ENCODE peak calls at places on chromosomes 5 and 9, in six cellular contexts. O is body of pancreas; E is mesothelial cell of epicardium; J is stimulated activated CD8-positive, alpha-beta memory T cell treated with anti-CD3 and anti-CD28 coated beads, Interleukin-7, amount 100 ng/mL, for 24 hours; Y is H7; R is HEK293T. G is an unnamed sample.

GRCh38 chr9:131116281-131117101 is 8.9 kb upstream of the NUP214 start:
- DNase-seq in O (no peak), E (no peak), J (no peak), Y (peak; percentile 20), R (no peak), G (no peak)

GRCh38 chr5:95901676-95902646 is 59.7 kb downstream of the ELL2 start:
- DNase-seq in O (no peak), E (no peak), J (no peak), Y (no peak), R (no peak), G (no peak)

GRCh38 chr5:103587185-103587748 is 24.7 kb upstream of the NUDT12 start:
- DNase-seq in O (no peak), E (no peak), J (no peak), Y (peak; percentile 6), R (no peak), G (no peak)

GRCh38 chr5:125450803-125451202 is 704.4 kb upstream of the ZNF608 start:
- DNase-seq in O (no peak), E (no peak), J (no peak), Y (no peak), R (no peak), G (no peak)

GRCh38 chr9:92954078-92954861 is 6.9 kb downstream of the FGD3 start:
- DNase-seq in O (peak; percentile 49), E (no peak), J (peak; percentile 55), Y (no peak), R (no peak), G (no peak)

GRCh38 chr9:16341176-16341575 is 529.3 kb downstream of the BNC2 start:
- DNase-seq in O (no peak), E (no peak), J (no peak), Y (no peak), R (no peak), G (no peak)

GRCh38 chr9:37575921-37576721 is at the start of gene FBXO10:
- DNase-seq in O (peak; percentile 74), E (peak; percentile 60), J (no peak), Y (peak; percentile 90), R (peak; percentile 77), G (peak; percentile 38)

GRCh38 chr5:112159435-112159834 is 259.6 kb downstream of the EPB41L4A start:
- DNase-seq in O (peak; percentile 22), E (no peak), J (no peak), Y (no peak), R (no peak), G (no peak)

GRCh38 chr5:139368613-139369012 is 14.5 kb downstream of the SLC23A1 start:
- DNase-seq in O (no peak), E (no peak), J (no peak), Y (no peak), R (no peak), G (no peak)

GRCh38 chr5:158838788-158839187 is 260.9 kb downstream of the EBF1 start:
- DNase-seq in O (no peak), E (no peak), J (no peak), Y (peak; percentile 34), R (no peak), G (no peak)

GRCh38 chr5:179127136-179128040 is 67.2 kb downstream of the ZNF354C start:
- DNase-seq in O (no peak), E (no peak), J (no peak), Y (no peak), R (no peak), G (no peak)

GRCh38 chr5:135399838-135400542 is 959 bp upstream of the MACROH2A1 start:
- DNase-seq in O (no peak), E (no peak), J (no peak), Y (peak; percentile 74), R (no peak), G (no peak)

GRCh38 chr9:81183763-81184162 is 505.6 kb downstream of the TLE1 start:
- DNase-seq in O (no peak), E (no peak), J (no peak), Y (no peak), R (no peak), G (no peak)

GRCh38 chr5:4879693-4880303 is 260.3 kb upstream of the ADAMTS16 start:
- DNase-seq in O (peak; percentile 82), E (no peak), J (peak; percentile 14), Y (peak; percentile 89), R (peak; percentile 68), G (peak; percentile 82)

GRCh38 chr5:124057161-124057814 is 545.3 kb downstream of the CSNK1G3 start:
- DNase-seq in O (peak; percentile 85), E (no peak), J (no peak), Y (no peak), R (peak; percentile 16), G (no peak)

GRCh38 chr9:89178162-89179120 is at the start of gene SHC3:
- DNase-seq in O (no peak), E (no peak), J (no peak), Y (peak; percentile 81), R (no peak), G (no peak)

GRCh38 chr9:137041134-137041533 is 4.8 kb downstream of the NPDC1 start:
- DNase-seq in O (no peak), E (no peak), J (no peak), Y (no peak), R (no peak), G (no peak)

GRCh38 chr5:135246605-135246922 is 152.5 kb downstream of the MACROH2A1 start:
- DNase-seq in O (no peak), E (no peak), J (no peak), Y (no peak), R (no peak), G (no peak)

GRCh38 chr9:13817754-13818278 is 496.1 kb downstream of the NFIB start:
- DNase-seq in O (no peak), E (no peak), J (no peak), Y (no peak), R (no peak), G (no peak)

GRCh38 chr9:6873862-6874261 is 116.1 kb downstream of the KDM4C start:
- DNase-seq in O (no peak), E (no peak), J (no peak), Y (no peak), R (no peak), G (no peak)

GRCh38 chr5:180849827-180850226 is 11.2 kb downstream of the ZFP62 start:
- DNase-seq in O (no peak), E (no peak), J (no peak), Y (no peak), R (no peak), G (no peak)

GRCh38 chr5:99060306-99061261 is 131.8 kb upstream of the CHD1 start:
- DNase-seq in O (peak; percentile 77), E (peak; percentile 58), J (peak; percentile 76), Y (peak; percentile 33), R (peak; percentile 66), G (peak; percentile 28)

GRCh38 chr9:74721696-74722660 is 165.7 kb downstream of the TRPM6 start:
- DNase-seq in O (no peak), E (no peak), J (no peak), Y (no peak), R (no peak), G (no peak)

GRCh38 chr5:63439537-63439936 is 522.7 kb downstream of the HTR1A start:
- DNase-seq in O (no peak), E (no peak), J (no peak), Y (no peak), R (no peak), G (no peak)

GRCh38 chr5:59484618-59485017 is 408.9 kb downstream of the PDE4D start:
- DNase-seq in O (no peak), E (no peak), J (no peak), Y (no peak), R (no peak), G (no peak)